ENCODE peak calls at places on chromosomes 12 and 14, in nine cellular contexts. V is GM23248, T is GM23338, U is SK-N-SH, C is stomach, B is A549, A is heart left ventricle, E is MM.1S, N is IMR-90. R is an unnamed sample.

GRCh38 chr12:110379201-110379600 is 24.3 kb downstream of the ANAPC7 start:
- DNase-seq in V (no peak), T (no peak), U (no peak), C (no peak), B (no peak), A (no peak), E (no peak), N (no peak), R (no peak)

GRCh38 chr12:112705037-112705632 is 86.4 kb upstream of the RPH3A start:
- DNase-seq in V (no peak), T (peak), U (peak), C (no peak), B (peak), A (no peak), E (no peak), N (no peak), R (no peak)

GRCh38 chr12:131274906-131275305 is 321.2 kb downstream of the ADGRD1 start:
- DNase-seq in V (no peak), T (no peak), U (no peak), C (no peak), B (no peak), A (no peak), E (no peak), N (no peak), R (peak)

GRCh38 chr12:64611430-64612286 is 1.4 kb downstream of the RASSF3 start:
- DNase-seq in V (peak), T (no peak), U (peak), C (peak), B (no peak), A (peak), E (peak), N (peak), R (peak)

GRCh38 chr12:13190275-13190674 is 6.3 kb upstream of the EMP1 start:
- DNase-seq in V (no peak), T (no peak), U (no peak), C (no peak), B (no peak), A (no peak), E (no peak), N (no peak), R (no peak)

GRCh38 chr12:29519585-29520182 is 22.2 kb upstream of the OVCH1 start:
- DNase-seq in V (peak), T (peak), U (peak), C (no peak), B (peak), A (peak), E (peak), N (peak), R (no peak)

GRCh38 chr14:83251402-83251801 is 1717.7 kb upstream of the SEL1L start:
- DNase-seq in V (no peak), T (no peak), U (no peak), C (no peak), B (no peak), A (no peak), E (no peak), N (no peak), R (no peak)

GRCh38 chr14:89186850-89187376 is 230.1 kb downstream of the FOXN3 start:
- DNase-seq in V (peak), T (no peak), U (no peak), C (no peak), B (no peak), A (peak), E (no peak), N (peak), R (no peak)

GRCh38 chr14:26527095-26527494 is 70.7 kb downstream of the NOVA1 start:
- DNase-seq in V (peak), T (no peak), U (no peak), C (no peak), B (peak), A (no peak), E (no peak), N (peak), R (no peak)

GRCh38 chr14:52413729-52414453 is 99.8 kb downstream of the PTGER2 start:
- DNase-seq in V (peak), T (no peak), U (no peak), C (no peak), B (no peak), A (no peak), E (no peak), N (peak), R (no peak)

GRCh38 chr14:43003845-43004244 is 1397.2 kb downstream of the LRFN5 start:
- DNase-seq in V (peak), T (peak), U (no peak), C (no peak), B (peak), A (no peak), E (no peak), N (peak), R (no peak)

GRCh38 chr12:15682826-15683225 is 106.4 kb downstream of the EPS8 start:
- DNase-seq in V (peak), T (no peak), U (no peak), C (no peak), B (peak), A (no peak), E (no peak), N (no peak), R (no peak)

GRCh38 chr14:71113376-71113775 is 206.1 kb downstream of the PCNX1 start:
- DNase-seq in V (peak), T (no peak), U (no peak), C (no peak), B (no peak), A (no peak), E (no peak), N (peak), R (no peak)

GRCh38 chr14:32694795-32695449 is 243.8 kb upstream of the NPAS3 start:
- DNase-seq in V (no peak), T (no peak), U (no peak), C (no peak), B (no peak), A (no peak), E (peak), N (no peak), R (no peak)

GRCh38 chr14:78509516-78509915 is 339.3 kb downstream of the NRXN3 start:
- DNase-seq in V (no peak), T (no peak), U (no peak), C (no peak), B (no peak), A (no peak), E (no peak), N (no peak), R (no peak)

GRCh38 chr12:42130670-42131402 is 13.8 kb downstream of the GXYLT1 start:
- DNase-seq in V (peak), T (no peak), U (no peak), C (no peak), B (no peak), A (no peak), E (no peak), N (peak), R (no peak)

GRCh38 chr14:79426103-79426755 is 785.1 kb downstream of the DIO2 start:
- DNase-seq in V (no peak), T (no peak), U (no peak), C (no peak), B (no peak), A (no peak), E (no peak), N (no peak), R (no peak)

GRCh38 chr14:105249175-105250007 is 1.1 kb downstream of the BTBD6 start:
- DNase-seq in V (peak), T (peak), U (peak), C (peak), B (peak), A (no peak), E (no peak), N (peak), R (peak)

GRCh38 chr12:109255377-109255776 is 53.7 kb downstream of the FOXN4 start:
- DNase-seq in V (peak), T (peak), U (no peak), C (no peak), B (peak), A (no peak), E (no peak), N (peak), R (no peak)

GRCh38 chr14:34043627-34044372 is 92.9 kb upstream of the EGLN3 start:
- DNase-seq in V (peak), T (peak), U (no peak), C (no peak), B (peak), A (no peak), E (peak), N (no peak), R (no peak)

GRCh38 chr14:104986487-104987164 is 1.0 kb downstream of the CLBA1 start:
- DNase-seq in V (no peak), T (no peak), U (no peak), C (no peak), B (no peak), A (no peak), E (no peak), N (no peak), R (peak)

GRCh38 chr12:121905746-121906145 is 12.6 kb upstream of the CFAP251 start:
- DNase-seq in V (no peak), T (no peak), U (no peak), C (no peak), B (no peak), A (no peak), E (no peak), N (peak), R (no peak)

GRCh38 chr12:108821407-108822397 is 35.7 kb downstream of the SSH1 start:
- DNase-seq in V (peak), T (no peak), U (no peak), C (no peak), B (no peak), A (no peak), E (no peak), N (peak), R (peak)

GRCh38 chr12:33828326-33828725 is 194.0 kb upstream of the ALG10 start:
- DNase-seq in V (no peak), T (no peak), U (no peak), C (no peak), B (no peak), A (no peak), E (no peak), N (no peak), R (no peak)

GRCh38 chr12:3294481-3294911 is 196.5 kb upstream of the PRMT8 start:
- DNase-seq in V (no peak), T (no peak), U (peak), C (no peak), B (no peak), A (no peak), E (no peak), N (no peak), R (no peak)

GRCh38 chr14:56524971-56525677 is 54.5 kb upstream of the TMEM260 start:
- DNase-seq in V (no peak), T (peak), U (no peak), C (no peak), B (no peak), A (no peak), E (no peak), N (no peak), R (no peak)

GRCh38 chr12:122144885-122145284 is 29.1 kb downstream of the IL31 start:
- DNase-seq in V (no peak), T (no peak), U (no peak), C (no peak), B (no peak), A (no peak), E (no peak), N (no peak), R (no peak)

GRCh38 chr12:53051881-53052412 is 2.1 kb downstream of the TNS2 start:
- DNase-seq in V (no peak), T (no peak), U (no peak), C (no peak), B (no peak), A (no peak), E (no peak), N (no peak), R (no peak)

GRCh38 chr12:111444314-111444705 is 38.6 kb downstream of the SH2B3 start:
- DNase-seq in V (no peak), T (no peak), U (no peak), C (peak), B (no peak), A (peak), E (peak), N (no peak), R (no peak)

GRCh38 chr12:116635487-116635886 is 76.3 kb downstream of the MAP1LC3B2 start:
- DNase-seq in V (no peak), T (no peak), U (no peak), C (no peak), B (no peak), A (no peak), E (no peak), N (no peak), R (no peak)

GRCh38 chr12:24081092-24081529 is 131.6 kb upstream of the SOX5 start:
- DNase-seq in V (no peak), T (no peak), U (no peak), C (no peak), B (no peak), A (no peak), E (no peak), N (no peak), R (no peak)

GRCh38 chr14:78016532-78016931 is 153.6 kb upstream of the NRXN3 start:
- DNase-seq in V (no peak), T (no peak), U (no peak), C (no peak), B (no peak), A (no peak), E (no peak), N (no peak), R (no peak)

GRCh38 chr14:31125231-31125630 is 82.4 kb downstream of the HECTD1 start:
- DNase-seq in V (no peak), T (no peak), U (no peak), C (no peak), B (no peak), A (no peak), E (no peak), N (no peak), R (no peak)

GRCh38 chr14:31124197-31124596 is 83.4 kb downstream of the HECTD1 start:
- DNase-seq in V (no peak), T (no peak), U (no peak), C (no peak), B (no peak), A (no peak), E (no peak), N (no peak), R (no peak)

GRCh38 chr14:31128601-31129526 is 78.7 kb downstream of the HECTD1 start:
- DNase-seq in V (no peak), T (no peak), U (no peak), C (no peak), B (no peak), A (no peak), E (no peak), N (no peak), R (no peak)

GRCh38 chr14:31126680-31127079 is 80.9 kb downstream of the HECTD1 start:
- DNase-seq in V (no peak), T (no peak), U (no peak), C (no peak), B (no peak), A (no peak), E (no peak), N (no peak), R (no peak)

DNA sequence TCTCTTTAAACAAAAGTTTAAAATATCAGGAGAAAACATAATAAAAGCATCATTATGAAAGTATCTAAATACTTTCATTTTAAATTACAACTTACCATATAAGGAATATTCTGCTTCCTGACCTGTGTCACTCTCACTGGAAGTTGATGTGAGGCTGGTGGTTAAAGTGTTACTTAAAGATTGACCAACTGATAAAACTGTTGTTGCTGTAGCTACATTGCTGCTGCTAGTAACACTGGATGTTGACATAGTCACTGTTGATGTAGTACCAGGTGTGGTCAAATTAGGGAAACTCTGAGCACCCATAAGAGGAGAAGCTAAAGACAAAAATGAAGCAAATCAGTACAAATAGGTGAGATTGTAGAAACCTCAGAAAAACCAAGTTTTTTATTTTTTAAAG is 79.9 kb downstream of the HECTD1 start:
- DNase-seq in V (no peak), T (no peak), U (no peak), C (no peak), B (peak), A (no peak), E (no peak), N (no peak), R (no peak)
- H3K27ac ChIP-seq in V (no peak), T (no peak), U (no peak), C (no peak), B (no peak), A (no peak), E (no peak), N (no peak), R (no peak)

GRCh38 chr12:52023976-52024688 is 17.4 kb downstream of the TAMALIN start:
- DNase-seq in V (no peak), T (no peak), U (no peak), C (no peak), B (no peak), A (no peak), E (no peak), N (no peak), R (no peak)
- H3K27ac ChIP-seq in V (no peak), T (no peak), U (peak), C (no peak), B (peak), A (peak), E (no peak), N (peak), R (peak)

GRCh38 chr14:99794156-99794780 is 1.1 kb downstream of the EML1 start:
- DNase-seq in V (peak), T (no peak), U (no peak), C (no peak), B (no peak), A (no peak), E (no peak), N (no peak), R (no peak)

GRCh38 chr14:99793213-99794155 is at the start of gene EML1:
- DNase-seq in V (peak), T (peak), U (peak), C (peak), B (peak), A (peak), E (peak), N (peak), R (peak)

GRCh38 chr14:99790978-99791376 is 2.2 kb upstream of the EML1 start:
- DNase-seq in V (no peak), T (no peak), U (no peak), C (no peak), B (no peak), A (no peak), E (no peak), N (no peak), R (peak)

GRCh38 chr14:99791476-99792283 is 1.5 kb upstream of the EML1 start:
- DNase-seq in V (no peak), T (no peak), U (no peak), C (no peak), B (no peak), A (peak), E (no peak), N (no peak), R (no peak)

GRCh38 chr14:99792551-99793212 is 531 bp upstream of the EML1 start:
- DNase-seq in V (peak), T (peak), U (no peak), C (no peak), B (peak), A (peak), E (no peak), N (peak), R (no peak)
- H3K27ac ChIP-seq in V (peak), T (no peak), U (peak), C (peak), B (peak), A (peak), E (no peak), N (peak), R (peak)

GRCh38 chr12:293199-293598 is 30.6 kb upstream of the SLC6A13 start:
- DNase-seq in V (no peak), T (no peak), U (no peak), C (no peak), B (no peak), A (no peak), E (no peak), N (no peak), R (no peak)
- H3K27ac ChIP-seq in V (no peak), T (no peak), U (no peak), C (no peak), B (no peak), A (no peak), E (no peak), N (no peak), R (no peak)

DNA sequence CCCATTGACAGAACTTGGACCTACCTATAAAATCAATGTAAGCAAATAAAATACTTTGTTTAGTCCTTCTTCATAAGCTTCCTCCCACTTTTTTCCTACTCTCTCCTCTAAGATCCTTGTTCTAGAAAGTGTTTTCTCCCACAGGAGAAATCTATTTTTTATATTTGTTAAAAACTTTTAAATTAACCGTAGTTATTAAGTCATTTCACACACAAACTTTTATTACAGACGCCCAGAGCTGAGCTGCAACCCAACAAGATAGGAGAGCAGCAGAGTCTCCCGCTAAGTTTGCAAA is 27.7 kb downstream of the DAD1 start:
- DNase-seq in V (no peak), T (no peak), U (no peak), C (no peak), B (no peak), A (no peak), E (no peak), N (no peak), R (no peak)
- H3K27ac ChIP-seq in V (no peak), T (no peak), U (no peak), C (peak), B (no peak), A (no peak), E (no peak), N (no peak), R (peak)

R was measured in lower lobe of right lung.